ENCODE peak calls at places on chromosomes 12 and 14, in six cellular contexts. F is right atrium auricular region, Y is GM23338, V is choroid plexus epithelial cell, Z is fibroblast of pulmonary artery, H is OCI-LY7. A is an unnamed sample.

GRCh38 chr12:96472384-96472783 is 17.0 kb upstream of the CFAP54 start:
- DNase-seq in F (no peak), Y (no peak), V (no peak), Z (no peak), H (no peak), A (no peak)

GRCh38 chr14:71675902-71676291 is 256.3 kb upstream of the RGS6 start:
- DNase-seq in F (no peak), Y (no peak), V (no peak), Z (no peak), H (no peak), A (no peak)

GRCh38 chr12:126930234-126930633 is 1336.7 kb upstream of the TMEM132C start:
- DNase-seq in F (no peak), Y (no peak), V (no peak), Z (no peak), H (no peak), A (no peak)

GRCh38 chr14:90758959-90759358 is 57.3 kb downstream of the TTC7B start:
- DNase-seq in F (peak; percentile 68), Y (no peak), V (peak; percentile 29), Z (peak; percentile 31), H (peak; percentile 4), A (peak; percentile 80)

GRCh38 chr12:49673446-49674317 is 33.5 kb downstream of the FMNL3 start:
- DNase-seq in F (peak; percentile 95), Y (peak; percentile 79), V (peak; percentile 96), Z (peak; percentile 98), H (no peak), A (peak; percentile 95)

GRCh38 chr12:6330999-6331714 is 10.7 kb downstream of the TNFRSF1A start:
- DNase-seq in F (no peak), Y (no peak), V (no peak), Z (no peak), H (no peak), A (no peak)

GRCh38 chr12:106527356-106527755 is 55.4 kb upstream of the RFX4 start:
- DNase-seq in F (no peak), Y (no peak), V (peak; percentile 5), Z (peak; percentile 64), H (no peak), A (no peak)

GRCh38 chr12:2944401-2945047 is 14.7 kb upstream of the TEAD4 start:
- DNase-seq in F (peak; percentile 66), Y (peak; percentile 93), V (peak; percentile 50), Z (peak; percentile 39), H (peak; percentile 53), A (no peak)

GRCh38 chr14:22630486-22630885 is 13.7 kb downstream of the OR6J1 start:
- DNase-seq in F (no peak), Y (no peak), V (peak; percentile 90), Z (peak; percentile 86), H (no peak), A (no peak)

GRCh38 chr12:79021021-79021420 is 156.4 kb downstream of the SYT1 start:
- DNase-seq in F (no peak), Y (no peak), V (no peak), Z (no peak), H (no peak), A (no peak)

GRCh38 chr12:6708968-6709394 is 8.4 kb upstream of the PIANP start:
- DNase-seq in F (no peak), Y (no peak), V (no peak), Z (no peak), H (no peak), A (no peak)

GRCh38 chr12:15662303-15662980 is 126.7 kb downstream of the EPS8 start:
- DNase-seq in F (no peak), Y (no peak), V (peak; percentile 95), Z (peak; percentile 95), H (no peak), A (no peak)

GRCh38 chr12:47984331-47984801 is 19.9 kb downstream of the COL2A1 start:
- DNase-seq in F (no peak), Y (no peak), V (no peak), Z (no peak), H (no peak), A (no peak)

GRCh38 chr12:92570056-92570753 is 132.6 kb upstream of the PLEKHG7 start:
- DNase-seq in F (peak; percentile 73), Y (peak; percentile 87), V (peak; percentile 92), Z (peak; percentile 91), H (peak; percentile 85), A (no peak)

GRCh38 chr12:16384732-16385131 is 37.3 kb downstream of the MGST1 start:
- DNase-seq in F (no peak), Y (peak; percentile 19), V (no peak), Z (no peak), H (no peak), A (no peak)

GRCh38 chr12:94704452-94704871 is 54.1 kb upstream of the TMCC3 start:
- DNase-seq in F (no peak), Y (no peak), V (peak; percentile 94), Z (peak; percentile 77), H (no peak), A (no peak)

GRCh38 chr12:9276990-9277389 is 68.8 kb upstream of the PZP start:
- DNase-seq in F (no peak), Y (no peak), V (no peak), Z (no peak), H (no peak), A (no peak)

GRCh38 chr14:65949711-65950516 is 536.3 kb upstream of the CCDC196 start:
- DNase-seq in F (no peak), Y (no peak), V (peak; percentile 47), Z (peak; percentile 36), H (no peak), A (no peak)

GRCh38 chr12:50102648-50103309 is 1.0 kb upstream of the GPD1 start:
- DNase-seq in F (no peak), Y (peak; percentile 30), V (no peak), Z (no peak), H (no peak), A (no peak)

GRCh38 chr12:46493352-46494209 is 121.0 kb upstream of the SLC38A2 start:
- DNase-seq in F (no peak), Y (no peak), V (peak; percentile 59), Z (no peak), H (no peak), A (no peak)

GRCh38 chr14:94970937-94971730 is 186.2 kb downstream of the DICER1 start:
- DNase-seq in F (no peak), Y (no peak), V (no peak), Z (no peak), H (no peak), A (peak; percentile 13)

GRCh38 chr12:121883315-121883660 is 5.3 kb upstream of the PSMD9 start:
- DNase-seq in F (no peak), Y (peak; percentile 52), V (no peak), Z (no peak), H (no peak), A (no peak)

GRCh38 chr12:112126916-112127315 is 1.6 kb downstream of the TRAFD1 start:
- DNase-seq in F (no peak), Y (no peak), V (no peak), Z (no peak), H (no peak), A (no peak)

GRCh38 chr12:9649532-9649940 is 20.0 kb upstream of the CLEC2D start:
- DNase-seq in F (no peak), Y (peak; percentile 45), V (no peak), Z (no peak), H (peak; percentile 81), A (no peak)

GRCh38 chr14:99120147-99121026 is 151.6 kb downstream of the BCL11B start:
- DNase-seq in F (peak; percentile 38), Y (no peak), V (no peak), Z (no peak), H (no peak), A (peak; percentile 64)

GRCh38 chr12:26297386-26298070 is 102.2 kb downstream of the SSPN start:
- DNase-seq in F (no peak), Y (no peak), V (peak; percentile 65), Z (peak; percentile 15), H (no peak), A (no peak)

GRCh38 chr14:58740584-58740983 is 102.8 kb downstream of the DACT1 start:
- DNase-seq in F (no peak), Y (no peak), V (no peak), Z (no peak), H (no peak), A (no peak)

GRCh38 chr14:53399057-53399456 is 245.9 kb upstream of the DDHD1 start:
- DNase-seq in F (no peak), Y (peak; percentile 91), V (peak; percentile 82), Z (peak; percentile 42), H (no peak), A (no peak)
- TF ChIP-seq CTCF in F (no peak), Y (peak; percentile 58), V (peak; percentile 59), Z (peak; percentile 30), H (peak; percentile 62), A (peak; percentile 46)

GRCh38 chr12:11171145-11171952 is at the start of gene SMIM10L1:
- DNase-seq in F (peak; percentile 93), Y (peak; percentile 98), V (peak; percentile 97), Z (peak; percentile 96), H (peak; percentile 97), A (peak; percentile 97)
- TF ChIP-seq CTCF in F (peak; percentile 18), Y (no peak), V (no peak), Z (peak; percentile 5), H (no peak), A (no peak)

GRCh38 chr14:77603654-77604270 is 12.7 kb downstream of the SPTLC2 start:
- DNase-seq in F (no peak), Y (no peak), V (no peak), Z (peak; percentile 48), H (no peak), A (no peak)
- TF ChIP-seq CTCF in F (no peak), Y (no peak), V (peak; percentile 11), Z (peak; percentile 54), H (peak; percentile 73), A (peak; percentile 27)

GRCh38 chr14:105012171-105012985 is 8.5 kb downstream of the CDCA4 start:
- DNase-seq in F (no peak), Y (no peak), V (no peak), Z (no peak), H (no peak), A (no peak)

GRCh38 chr14:105010106-105010505 is 10.8 kb downstream of the CDCA4 start:
- DNase-seq in F (no peak), Y (no peak), V (no peak), Z (no peak), H (no peak), A (no peak)

GRCh38 chr14:105011312-105011990 is 9.4 kb downstream of the CDCA4 start:
- DNase-seq in F (no peak), Y (no peak), V (no peak), Z (no peak), H (no peak), A (no peak)

GRCh38 chr14:105013150-105013787 is 7.6 kb downstream of the CDCA4 start:
- DNase-seq in F (no peak), Y (no peak), V (no peak), Z (no peak), H (peak; percentile 50), A (no peak)

GRCh38 chr14:105010891-105011291 is 10.0 kb downstream of the CDCA4 start:
- DNase-seq in F (no peak), Y (no peak), V (no peak), Z (no peak), H (no peak), A (no peak)
- TF ChIP-seq CTCF in F (no peak), Y (no peak), V (no peak), Z (no peak), H (no peak), A (no peak)

GRCh38 chr12:116169071-116169470 is 108.4 kb downstream of the MED13L start:
- DNase-seq in F (no peak), Y (no peak), V (no peak), Z (no peak), H (no peak), A (no peak)
- TF ChIP-seq CTCF in F (no peak), Y (no peak), V (no peak), Z (no peak), H (no peak), A (no peak)